ENCODE peak calls at places on chromosomes 12 and 14, in nine cellular contexts. W is AG04450, F is K562, B is A673, E is choroid plexus epithelial cell, K is heart left ventricle, G is astrocyte of the cerebellum, L is adrenal gland, X is fibroblast of pulmonary artery. R is an unnamed sample.

GRCh38 chr12:118237908-118238307 is 102.0 kb downstream of the PEBP1 start:
- DNase-seq in W (no peak), F (no peak), B (no peak), E (peak; percentile 57), K (no peak), G (no peak), L (no peak), X (peak; percentile 21), R (peak; percentile 45)

GRCh38 chr12:110913119-110914056 is 7.0 kb downstream of the MYL2 start:
- DNase-seq in W (no peak), F (no peak), B (no peak), E (no peak), K (peak; percentile 13), G (no peak), L (no peak), X (no peak), R (no peak)

GRCh38 chr14:35741345-35742031 is 67.6 kb downstream of the RALGAPA1 start:
- DNase-seq in W (no peak), F (no peak), B (no peak), E (no peak), K (no peak), G (no peak), L (no peak), X (no peak), R (no peak)

GRCh38 chr14:35425850-35426249 is 21.3 kb upstream of the NFKBIA start:
- DNase-seq in W (no peak), F (no peak), B (no peak), E (no peak), K (no peak), G (no peak), L (no peak), X (no peak), R (no peak)

GRCh38 chr14:102508774-102509743 is 517 bp downstream of the ANKRD9 start:
- DNase-seq in W (no peak), F (peak; percentile 67), B (peak; percentile 37), E (peak; percentile 35), K (peak; percentile 83), G (no peak), L (peak; percentile 73), X (peak; percentile 53), R (peak; percentile 22)

GRCh38 chr12:49357099-49357678 is 10.1 kb upstream of the SPATS2 start:
- DNase-seq in W (peak; percentile 32), F (no peak), B (peak; percentile 69), E (peak; percentile 76), K (no peak), G (no peak), L (no peak), X (peak; percentile 85), R (peak; percentile 63)

GRCh38 chr14:93997933-93998870 is 1.1 kb downstream of the CCDC197 start:
- DNase-seq in W (no peak), F (peak; percentile 19), B (no peak), E (no peak), K (no peak), G (no peak), L (no peak), X (no peak), R (no peak)

GRCh38 chr12:104643921-104644669 is 187.3 kb downstream of the CHST11 start:
- DNase-seq in W (no peak), F (no peak), B (no peak), E (peak; percentile 28), K (no peak), G (no peak), L (no peak), X (peak; percentile 16), R (no peak)

GRCh38 chr12:72282721-72283120 is 10.6 kb downstream of the TRHDE start:
- DNase-seq in W (no peak), F (no peak), B (peak; percentile 21), E (peak; percentile 76), K (no peak), G (no peak), L (no peak), X (peak; percentile 33), R (peak; percentile 53)

GRCh38 chr12:27866382-27867101 is 86.5 kb upstream of the MANSC4 start:
- DNase-seq in W (no peak), F (no peak), B (peak; percentile 46), E (peak; percentile 68), K (no peak), G (no peak), L (no peak), X (peak; percentile 62), R (peak; percentile 25)

GRCh38 chr14:96623676-96624484 is 121.7 kb downstream of the PAPOLA start:
- DNase-seq in W (no peak), F (no peak), B (no peak), E (no peak), K (no peak), G (no peak), L (no peak), X (no peak), R (no peak)

GRCh38 chr12:116078396-116078795 is 199.1 kb downstream of the MED13L start:
- DNase-seq in W (no peak), F (no peak), B (no peak), E (no peak), K (no peak), G (no peak), L (no peak), X (no peak), R (no peak)

GRCh38 chr12:47378222-47378582 is 298.4 kb upstream of the AMIGO2 start:
- DNase-seq in W (no peak), F (no peak), B (no peak), E (peak; percentile 68), K (no peak), G (no peak), L (no peak), X (peak; percentile 53), R (no peak)

GRCh38 chr12:6532051-6532926 is 2.0 kb upstream of the GAPDH start:
- DNase-seq in W (peak; percentile 88), F (peak; percentile 65), B (peak; percentile 86), E (peak; percentile 98), K (peak; percentile 71), G (peak; percentile 91), L (peak; percentile 92), X (peak; percentile 97), R (peak; percentile 98)

GRCh38 chr14:77059276-77059934 is 30.9 kb upstream of the IRF2BPL start:
- DNase-seq in W (no peak), F (peak; percentile 75), B (peak; percentile 85), E (peak; percentile 91), K (no peak), G (peak; percentile 89), L (peak; percentile 42), X (peak; percentile 89), R (peak; percentile 93)
- TF ChIP-seq CTCF in W (peak; percentile 33), F (peak; percentile 61), B (peak; percentile 31), E (peak; percentile 63), K (no peak), G (peak; percentile 45), L (no peak), X (peak; percentile 42), R (peak; percentile 36)

GRCh38 chr14:74921987-74922751 is 891 bp downstream of the RPS6KL1 start:
- DNase-seq in W (no peak), F (no peak), B (no peak), E (no peak), K (no peak), G (no peak), L (no peak), X (no peak), R (no peak)
- H3K4me3 ChIP-seq in W (peak overlapping the region; percentile 55), F (peak overlapping the region; percentile 78), B (no peak overlapping the region), E (no peak overlapping the region), K (peak overlapping the region; percentile 90), G (peak overlapping the region; percentile 46), L (peak overlapping the region; percentile 55), X (no peak overlapping the region), R (peak overlapping the region; percentile 51)

GRCh38 chr14:60331201-60332045 is 82.4 kb downstream of the PPM1A start:
- DNase-seq in W (no peak), F (peak; percentile 54), B (peak; percentile 82), E (peak; percentile 68), K (peak; percentile 54), G (no peak), L (peak; percentile 54), X (peak; percentile 55), R (peak; percentile 56)

GRCh38 chr14:60326274-60326673 is 77.3 kb downstream of the PPM1A start:
- DNase-seq in W (no peak), F (no peak), B (no peak), E (no peak), K (no peak), G (no peak), L (no peak), X (no peak), R (no peak)

GRCh38 chr14:60324837-60325236 is 75.8 kb downstream of the PPM1A start:
- DNase-seq in W (no peak), F (no peak), B (no peak), E (no peak), K (no peak), G (no peak), L (no peak), X (no peak), R (no peak)

GRCh38 chr14:60328588-60328987 is 79.6 kb downstream of the PPM1A start:
- DNase-seq in W (no peak), F (no peak), B (no peak), E (no peak), K (no peak), G (no peak), L (no peak), X (no peak), R (no peak)

GRCh38 chr14:60327447-60328331 is 78.7 kb downstream of the PPM1A start:
- DNase-seq in W (no peak), F (no peak), B (peak; percentile 48), E (peak; percentile 26), K (peak; percentile 54), G (no peak), L (no peak), X (peak; percentile 15), R (no peak)
- TF ChIP-seq CTCF in W (no peak), F (no peak), B (no peak), E (peak; percentile 2), K (no peak), G (no peak), L (no peak), X (no peak), R (no peak)

GRCh38 chr14:105488781-105489606 is 2.1 kb upstream of the TEDC1 start:
- DNase-seq in W (no peak), F (no peak), B (no peak), E (no peak), K (peak; percentile 52), G (no peak), L (no peak), X (no peak), R (no peak)

GRCh38 chr14:105491366-105492006 is 440 bp downstream of the TEDC1 start:
- DNase-seq in W (no peak), F (peak; percentile 86), B (peak; percentile 87), E (peak; percentile 34), K (peak; percentile 65), G (no peak), L (peak; percentile 59), X (peak; percentile 45), R (peak; percentile 39)

GRCh38 chr14:105489607-105490317 is 1.3 kb upstream of the TEDC1 start:
- DNase-seq in W (peak; percentile 24), F (peak; percentile 63), B (peak; percentile 93), E (peak; percentile 88), K (peak; percentile 90), G (peak; percentile 76), L (peak; percentile 85), X (peak; percentile 88), R (peak; percentile 86)

GRCh38 chr14:105490572-105491365 is at the start of gene TEDC1:
- DNase-seq in W (peak; percentile 100), F (peak; percentile 84), B (peak; percentile 100), E (peak; percentile 100), K (peak; percentile 100), G (peak; percentile 100), L (peak; percentile 100), X (peak; percentile 100), R (peak; percentile 100)

DNA sequence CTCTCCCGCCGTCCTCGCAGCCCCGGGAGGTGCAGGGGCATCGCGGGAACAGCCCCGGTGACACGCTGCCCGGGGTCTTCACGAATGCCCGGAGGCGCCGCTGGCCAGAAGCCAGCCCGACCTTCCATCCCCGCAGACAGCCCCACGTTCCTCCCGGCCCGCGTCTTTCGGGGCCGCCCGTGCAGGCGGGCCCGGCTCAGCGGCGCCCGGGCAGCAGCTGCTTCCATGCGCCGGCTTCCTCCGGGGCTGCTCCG is 801 bp upstream of the TEDC1 start:
- DNase-seq in W (no peak), F (no peak), B (no peak), E (no peak), K (peak; percentile 69), G (no peak), L (peak; percentile 43), X (no peak), R (no peak)
- H3K4me3 ChIP-seq in W (peak overlapping the region; percentile 71), F (peak overlapping the region; percentile 61), B (peak overlapping the region; percentile 83), E (peak overlapping the region; percentile 65), K (peak overlapping the region; percentile 85), G (peak overlapping the region; percentile 58), L (peak overlapping the region; percentile 77), X (peak overlapping the region; percentile 58), R (peak overlapping the region; percentile 59)